ENCODE peak calls at places on chromosomes 13 and 19, in nine cellular contexts. Q, E, L, O, P, C, V, T and I are unnamed samples.

GRCh38 chr19:12331211-12331941 is 2.1 kb downstream of the ZNF563 start:
- DNase-seq in O (no peak), C (no peak), T (peak), E (no peak), P (no peak), L (no peak), V (no peak), Q (no peak), I (no peak)

GRCh38 chr13:35144496-35144895 is 202.4 kb downstream of the NBEA start:
- DNase-seq in Q (no peak), C (peak), E (no peak), T (no peak), O (no peak), P (no peak), V (peak), L (no peak), I (no peak)

GRCh38 chr19:17682273-17682672 is 5.9 kb downstream of the UNC13A start:
- DNase-seq in V (no peak), E (no peak), T (no peak), L (no peak), Q (no peak), P (no peak), C (no peak), O (no peak), I (no peak)

GRCh38 chr19:34259367-34259865 is 5.1 kb downstream of the GARRE1 start:
- DNase-seq in P (no peak), E (no peak), T (peak), O (no peak), Q (no peak), V (no peak), L (no peak), C (no peak), I (no peak)

GRCh38 chr13:50732712-50733111 is 110.8 kb downstream of the DLEU7 start:
- DNase-seq in T (no peak), P (peak), L (peak), Q (no peak), V (peak), C (peak), O (no peak), E (no peak), I (no peak)

GRCh38 chr19:30864460-30865215 is 484.6 kb downstream of the TSHZ3 start:
- DNase-seq in Q (no peak), C (no peak), E (no peak), P (no peak), T (no peak), L (no peak), O (no peak), V (no peak), I (no peak)

GRCh38 chr19:4134351-4134750 is 10.4 kb upstream of the MAP2K2 start:
- DNase-seq in C (no peak), V (no peak), O (no peak), Q (no peak), P (no peak), L (peak), E (no peak), T (no peak), I (no peak)

GRCh38 chr13:27928805-27929753 is 9.3 kb downstream of the PDX1 start:
- DNase-seq in V (no peak), L (no peak), O (no peak), T (no peak), P (no peak), E (no peak), C (no peak), Q (no peak), I (no peak)

GRCh38 chr13:77928909-77929308 is 10.3 kb upstream of the EDNRB start:
- DNase-seq in E (no peak), P (no peak), T (no peak), Q (no peak), O (no peak), L (no peak), V (no peak), C (peak), I (no peak)

GRCh38 chr19:16433986-16434385 is 37.8 kb downstream of the EPS15L1 start:
- DNase-seq in E (no peak), V (no peak), P (no peak), O (no peak), C (no peak), Q (no peak), T (no peak), L (peak), I (no peak)

GRCh38 chr19:40191836-40192646 is 815 bp downstream of the MAP3K10 start:
- DNase-seq in T (peak), L (peak), O (no peak), V (peak), P (peak), E (peak), C (no peak), Q (no peak), I (no peak)

GRCh38 chr13:30289533-30289932 is 17.8 kb downstream of the KATNAL1 start:
- DNase-seq in O (no peak), Q (no peak), T (no peak), E (no peak), C (no peak), P (no peak), V (no peak), L (no peak), I (no peak)

GRCh38 chr13:61414686-61415664 is 674 bp downstream of the PCDH20 start:
- DNase-seq in P (peak), C (peak), V (peak), E (peak), O (no peak), T (peak), L (no peak), Q (no peak), I (no peak)

GRCh38 chr13:91567485-91568207 is 169.2 kb downstream of the GPC5 start:
- DNase-seq in L (no peak), E (no peak), V (no peak), Q (no peak), C (no peak), T (no peak), O (no peak), P (peak), I (no peak)

GRCh38 chr13:90156390-90156789 is 1191.1 kb upstream of the MIR17HG start:
- DNase-seq in L (no peak), Q (no peak), C (no peak), P (no peak), T (no peak), E (no peak), O (no peak), V (no peak), I (no peak)

GRCh38 chr13:23790591-23791170 is 98.5 kb downstream of the MIPEP start:
- DNase-seq in Q (no peak), T (no peak), O (no peak), P (peak), E (no peak), V (peak), C (no peak), L (peak), I (no peak)

GRCh38 chr19:15331419-15332310 is 674 bp downstream of the BRD4 start:
- DNase-seq in C (peak), O (peak), P (peak), L (peak), Q (peak), T (peak), V (peak), E (peak), I (peak)

GRCh38 chr13:80009760-80010159 is 331.2 kb downstream of the SPRY2 start:
- DNase-seq in P (no peak), L (peak), C (no peak), O (no peak), Q (no peak), T (no peak), E (no peak), V (no peak), I (no peak)

GRCh38 chr13:98775844-98776598 is 23.5 kb upstream of the SLC15A1 start:
- DNase-seq in P (peak), L (peak), E (no peak), T (peak), O (no peak), Q (no peak), C (peak), V (no peak), I (no peak)

GRCh38 chr19:6133231-6133630 is 2.2 kb upstream of the ACSBG2 start:
- DNase-seq in O (no peak), C (no peak), T (no peak), L (no peak), P (no peak), Q (no peak), V (no peak), E (no peak), I (no peak)

GRCh38 chr13:97316390-97316789 is 94.3 kb downstream of the MBNL2 start:
- DNase-seq in V (no peak), Q (no peak), O (no peak), C (no peak), E (peak), P (no peak), T (no peak), L (no peak), I (no peak)

GRCh38 chr19:7744871-7745270 is 2.5 kb downstream of the CD209 start:
- DNase-seq in E (no peak), L (no peak), Q (no peak), C (no peak), P (no peak), V (no peak), O (no peak), T (no peak), I (no peak)

GRCh38 chr13:54750521-54750920 is 1721.9 kb downstream of the OLFM4 start:
- DNase-seq in O (no peak), L (no peak), E (no peak), T (no peak), Q (no peak), C (no peak), V (no peak), P (no peak), I (no peak)

GRCh38 chr19:4909172-4909896 is at the start of gene UHRF1:
- DNase-seq in V (no peak), O (no peak), P (no peak), T (no peak), Q (no peak), E (no peak), C (peak), L (no peak), I (no peak)

GRCh38 chr19:47305309-47305751 is 4.3 kb upstream of the C5AR1 start:
- DNase-seq in Q (peak), C (peak), O (peak), V (peak), L (peak), P (peak), T (peak), E (peak), I (peak)

GRCh38 chr19:4534836-4535658 is at the start of gene PLIN5:
- DNase-seq in L (no peak), E (peak), O (peak), T (peak), V (peak), C (no peak), P (peak), Q (peak), I (peak)

GRCh38 chr19:18044825-18045304 is 36.9 kb downstream of the ARRDC2 start:
- DNase-seq in P (peak), E (peak), O (peak), T (peak), V (peak), Q (peak), C (peak), L (peak), I (no peak)

GRCh38 chr13:29801737-29802305 is 48.6 kb downstream of the UBL3 start:
- DNase-seq in Q (no peak), C (no peak), L (peak), O (no peak), E (no peak), P (peak), V (peak), T (no peak), I (no peak)

GRCh38 chr19:44850641-44851109 is 4.6 kb downstream of the NECTIN2 start:
- DNase-seq in E (no peak), P (no peak), L (no peak), T (no peak), Q (no peak), V (no peak), O (peak), C (no peak), I (no peak)

GRCh38 chr13:19665427-19665859 is 32.0 kb downstream of the MPHOSPH8 start:
- DNase-seq in T (no peak), C (no peak), Q (no peak), E (no peak), P (no peak), L (no peak), O (no peak), V (no peak), I (no peak)

DNA sequence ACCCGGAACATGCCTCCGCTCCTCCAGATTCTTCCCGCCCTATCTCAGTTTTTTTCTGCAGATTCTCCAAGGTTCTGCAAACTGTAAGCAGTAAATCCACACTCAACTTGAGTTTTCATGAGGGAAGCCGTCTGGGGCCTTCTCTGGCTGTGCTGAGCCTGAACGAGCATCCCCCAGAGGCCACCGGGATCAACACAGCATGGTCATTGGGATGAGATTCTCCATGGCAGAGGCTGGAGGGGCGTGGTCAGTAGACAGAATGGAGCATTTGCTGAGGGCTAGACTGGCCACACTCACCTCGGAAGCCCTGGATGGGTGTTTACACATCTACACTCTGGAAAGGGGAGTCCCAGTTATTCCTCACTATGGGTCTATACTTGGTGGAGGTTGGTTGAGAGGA is 2.3 kb upstream of the LILRA4 start:
- DNase-seq in P (no peak), V (no peak), T (peak), C (no peak), E (no peak), O (no peak), Q (no peak), L (no peak), I (no peak)
- TF ChIP-seq CTCF in P (no peak), V (no peak), T (no peak), C (no peak), E (no peak), O (no peak), Q (no peak), L (no peak), I (no peak)

DNA sequence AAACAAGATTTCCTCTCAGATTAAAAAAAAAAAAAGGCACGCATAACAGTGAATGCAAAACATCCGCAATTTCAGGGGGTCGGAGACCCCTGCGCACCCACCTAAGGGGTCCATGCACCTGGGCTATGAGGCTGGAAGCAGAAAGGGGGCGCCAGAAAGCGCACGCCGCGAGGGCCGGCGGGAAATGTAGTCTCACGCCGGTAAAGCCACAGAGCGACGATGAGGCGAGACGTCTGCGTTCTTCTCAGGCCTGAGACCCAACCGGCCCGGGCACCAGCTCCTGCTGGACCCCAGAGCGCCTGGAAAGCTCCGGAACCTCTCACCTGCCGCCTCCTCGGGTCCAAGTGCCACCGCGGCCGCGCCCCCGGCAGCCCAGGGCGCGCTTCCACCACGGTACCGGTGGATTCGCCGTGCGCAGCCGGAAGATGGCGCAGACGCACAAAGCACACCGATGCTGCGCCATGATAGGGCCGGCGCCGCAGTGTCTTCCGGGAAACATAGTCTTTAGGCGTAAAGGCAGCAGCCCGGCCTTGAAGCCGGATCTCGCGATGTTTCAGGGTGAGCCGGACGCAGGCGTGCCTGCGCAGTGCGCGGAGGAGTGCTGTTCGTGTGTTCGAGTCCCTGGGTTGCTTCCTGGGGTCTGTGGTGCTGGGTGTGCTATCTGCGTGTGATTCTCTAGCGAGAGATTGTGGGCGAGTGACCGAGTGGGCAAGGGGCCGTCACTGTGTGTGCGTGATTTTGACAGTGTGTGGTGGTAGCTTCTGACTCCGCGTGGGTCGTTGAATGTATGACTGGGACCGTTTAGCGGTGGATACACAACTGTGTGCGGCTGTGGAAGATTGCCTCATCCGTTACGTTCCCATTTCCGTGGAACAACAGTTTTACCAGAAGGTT is at the start of gene ZNF582:
- DNase-seq in T (peak), C (peak), Q (peak), O (peak), V (peak), L (peak), E (peak), P (peak), I (peak)
- TF ChIP-seq CTCF in T (peak), C (peak), Q (peak), O (peak), V (peak), L (peak), E (peak), P (peak), I (peak)

GRCh38 chr13:44031555-44031954 is 151.9 kb downstream of the LACC1 start:
- DNase-seq in O (no peak), P (no peak), Q (no peak), V (no peak), C (no peak), E (no peak), T (no peak), L (no peak), I (no peak)

GRCh38 chr13:44030615-44031014 is 150.9 kb downstream of the LACC1 start:
- DNase-seq in E (no peak), V (no peak), O (no peak), P (no peak), C (no peak), Q (no peak), L (no peak), T (no peak), I (no peak)

GRCh38 chr13:44032801-44033200 is 153.1 kb downstream of the LACC1 start:
- DNase-seq in T (no peak), E (no peak), O (no peak), L (no peak), P (no peak), Q (no peak), V (no peak), C (no peak), I (no peak)

GRCh38 chr13:44040070-44040753 is 160.5 kb downstream of the LACC1 start:
- DNase-seq in T (no peak), E (no peak), C (no peak), L (no peak), P (peak), O (no peak), Q (no peak), V (peak), I (no peak)

DNA sequence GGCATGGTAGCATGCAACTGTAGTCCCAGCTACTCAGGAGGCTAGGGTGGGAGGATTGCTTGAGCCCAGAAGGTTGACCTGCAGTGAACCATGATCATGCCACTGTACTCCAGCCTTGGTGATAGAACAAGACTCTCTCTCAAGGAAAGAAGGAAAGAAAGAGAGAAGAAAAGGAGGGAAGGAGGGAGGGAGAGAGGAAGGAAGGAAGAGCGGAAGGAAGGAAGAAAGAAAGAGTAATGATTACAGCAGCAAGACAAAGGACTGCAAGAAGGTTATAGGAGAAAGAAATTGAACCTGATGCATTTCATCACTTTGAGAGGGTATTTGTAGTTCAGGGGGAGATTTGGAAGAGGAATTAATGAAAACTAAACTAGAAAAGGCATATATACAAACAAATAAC is 155.7 kb downstream of the LACC1 start:
- DNase-seq in O (no peak), T (no peak), E (no peak), P (no peak), Q (no peak), C (no peak), L (no peak), V (no peak), I (no peak)
- TF ChIP-seq CTCF in O (no peak), T (no peak), E (no peak), P (no peak), Q (no peak), C (no peak), L (no peak), V (no peak), I (no peak)

DNA sequence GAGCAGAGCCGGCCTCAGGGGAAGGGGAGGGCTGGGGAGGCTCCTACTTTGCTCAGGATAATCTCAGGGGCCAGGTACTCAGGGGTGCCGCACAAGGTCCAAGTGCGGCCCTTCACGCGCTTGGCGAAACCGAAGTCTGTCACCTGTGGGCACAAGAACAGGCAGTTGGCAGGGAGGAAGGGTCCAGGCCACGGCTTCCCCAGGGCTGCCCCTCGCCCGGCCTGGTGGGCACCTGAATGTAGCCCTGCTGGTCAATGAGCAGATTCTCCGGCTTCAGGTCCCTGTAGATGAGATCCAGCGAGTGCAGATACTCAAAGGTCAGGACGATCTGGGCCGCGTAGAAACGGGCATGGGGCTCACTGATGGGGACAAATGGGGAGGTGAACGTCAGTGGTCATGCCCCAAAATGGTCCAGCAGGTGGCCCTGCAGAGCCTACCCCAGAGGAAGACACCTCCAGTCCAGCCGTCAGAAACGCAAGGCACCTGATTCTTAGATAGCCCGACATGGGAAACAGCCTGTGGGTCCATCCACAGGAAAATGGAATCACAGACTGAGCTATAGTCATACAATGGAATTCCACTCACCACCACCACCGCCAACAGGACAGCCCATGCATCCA is 7.1 kb upstream of the SAMD1 start:
- DNase-seq in C (no peak), Q (no peak), L (no peak), E (no peak), O (no peak), V (no peak), T (no peak), P (no peak), I (no peak)
- TF ChIP-seq CTCF in C (peak), Q (no peak), L (no peak), E (peak), O (no peak), V (peak), T (no peak), P (peak), I (no peak)

GRCh38 chr13:67077132-67077531 is 153.0 kb downstream of the PCDH9 start:
- DNase-seq in O (no peak), C (no peak), E (no peak), V (no peak), L (no peak), T (no peak), Q (no peak), P (no peak), I (no peak)

GRCh38 chr13:67078062-67078461 is 152.1 kb downstream of the PCDH9 start:
- DNase-seq in P (no peak), T (no peak), O (no peak), C (no peak), E (no peak), Q (no peak), L (no peak), V (no peak), I (no peak)

GRCh38 chr13:67084066-67084465 is 146.1 kb downstream of the PCDH9 start:
- DNase-seq in T (no peak), Q (no peak), L (no peak), C (no peak), E (no peak), O (no peak), P (no peak), V (peak), I (no peak)

GRCh38 chr13:67076378-67076777 is 153.8 kb downstream of the PCDH9 start:
- DNase-seq in L (no peak), V (no peak), T (no peak), C (no peak), O (no peak), E (no peak), Q (no peak), P (no peak), I (no peak)

GRCh38 chr13:67080351-67080750 is 149.8 kb downstream of the PCDH9 start:
- DNase-seq in C (no peak), L (no peak), O (no peak), P (no peak), E (no peak), V (no peak), T (no peak), Q (no peak), I (no peak)
- TF ChIP-seq CTCF in C (no peak), L (no peak), O (no peak), P (no peak), E (no peak), V (no peak), T (no peak), Q (no peak), I (no peak)

GRCh38 chr13:113968463-113969310 is 5.2 kb downstream of the C13orf46 start:
- DNase-seq in V (no peak), Q (no peak), E (no peak), C (no peak), L (no peak), P (no peak), T (no peak), O (no peak), I (no peak)
- TF ChIP-seq CTCF in V (no peak), Q (no peak), E (no peak), C (no peak), L (no peak), P (no peak), T (no peak), O (no peak), I (no peak)